ENCODE peak calls at places on chromosomes 2 and 18, in five cellular contexts. One of them, this sample, is unnamed.
A peak's percentile ranks its signal among the peaks of the same experiment; 100 is the strongest.

GRCh38 chr2:48624696-48625095 is 7.0 kb downstream of the GTF2A1L start:
- DNase-seq in NCI-H345: no peak
- DNase-seq in globus pallidus: no peak
- DNase-seq in body of pancreas: no peak
- DNase-seq in left cardiac atrium: no peak
- DNase-seq in this sample: no peak

GRCh38 chr2:169662744-169663143 is 31.5 kb downstream of the CFAP210 start:
- DNase-seq in body of pancreas: no peak
- DNase-seq in NCI-H345: no peak
- DNase-seq in left cardiac atrium: no peak
- DNase-seq in globus pallidus: no peak
- DNase-seq in this sample: no peak

GRCh38 chr2:157785866-157786662 is 90.1 kb downstream of the ACVR1 start:
- DNase-seq in body of pancreas: no peak
- DNase-seq in left cardiac atrium: no peak
- DNase-seq in NCI-H345: no peak
- DNase-seq in globus pallidus: no peak
- DNase-seq in this sample: no peak

GRCh38 chr2:70124983-70125480 is 37.8 kb downstream of the PCBP1 start:
- DNase-seq in left cardiac atrium: peak; percentile 72
- DNase-seq in globus pallidus: peak; percentile 80
- DNase-seq in NCI-H345: peak; percentile 65
- DNase-seq in body of pancreas: peak; percentile 66
- DNase-seq in this sample: no peak

GRCh38 chr2:222450021-222450420 is 25.7 kb downstream of the SGPP2 start:
- DNase-seq in body of pancreas: no peak
- DNase-seq in NCI-H345: no peak
- DNase-seq in globus pallidus: no peak
- DNase-seq in left cardiac atrium: no peak
- DNase-seq in this sample: no peak

GRCh38 chr2:145332210-145332609 is 812.3 kb upstream of the ZEB2 start:
- DNase-seq in NCI-H345: no peak
- DNase-seq in left cardiac atrium: no peak
- DNase-seq in globus pallidus: no peak
- DNase-seq in body of pancreas: no peak
- DNase-seq in this sample: no peak

GRCh38 chr2:96580771-96581170 is 44.2 kb downstream of the ARID5A start:
- DNase-seq in body of pancreas: no peak
- DNase-seq in globus pallidus: no peak
- DNase-seq in left cardiac atrium: no peak
- DNase-seq in NCI-H345: no peak
- DNase-seq in this sample: no peak

GRCh38 chr18:49561127-49561376 is 805 bp upstream of the LIPG start:
- DNase-seq in body of pancreas: no peak
- DNase-seq in globus pallidus: no peak
- DNase-seq in left cardiac atrium: no peak
- DNase-seq in NCI-H345: no peak
- DNase-seq in this sample: no peak

GRCh38 chr2:111160758-111161157 is 40.0 kb downstream of the BCL2L11 start:
- DNase-seq in body of pancreas: no peak
- DNase-seq in left cardiac atrium: no peak
- DNase-seq in globus pallidus: no peak
- DNase-seq in NCI-H345: no peak
- DNase-seq in this sample: peak; percentile 71

GRCh38 chr2:204776781-204777559 is 231.7 kb downstream of the PARD3B start:
- DNase-seq in NCI-H345: no peak
- DNase-seq in globus pallidus: no peak
- DNase-seq in body of pancreas: no peak
- DNase-seq in left cardiac atrium: no peak
- DNase-seq in this sample: peak; percentile 78

GRCh38 chr2:46389417-46389916 is 89.9 kb upstream of the TMEM247 start:
- DNase-seq in body of pancreas: no peak
- DNase-seq in left cardiac atrium: peak; percentile 51
- DNase-seq in NCI-H345: no peak
- DNase-seq in globus pallidus: no peak
- DNase-seq in this sample: no peak

GRCh38 chr2:113873867-113874266 is 16.0 kb upstream of the ACTR3 start:
- DNase-seq in body of pancreas: no peak
- DNase-seq in left cardiac atrium: no peak
- DNase-seq in NCI-H345: no peak
- DNase-seq in globus pallidus: no peak
- DNase-seq in this sample: no peak

GRCh38 chr2:238427435-238428162 is 872 bp downstream of the ASB1 start:
- DNase-seq in body of pancreas: peak; percentile 35
- DNase-seq in left cardiac atrium: peak; percentile 56
- DNase-seq in NCI-H345: no peak
- DNase-seq in globus pallidus: no peak
- DNase-seq in this sample: no peak

GRCh38 chr2:188852752-188853151 is 121.4 kb upstream of the COL3A1 start:
- DNase-seq in globus pallidus: no peak
- DNase-seq in left cardiac atrium: no peak
- DNase-seq in body of pancreas: no peak
- DNase-seq in NCI-H345: no peak
- DNase-seq in this sample: no peak

GRCh38 chr2:160917850-160918249 is 242.4 kb upstream of the TANK start:
- DNase-seq in body of pancreas: no peak
- DNase-seq in left cardiac atrium: no peak
- DNase-seq in globus pallidus: no peak
- DNase-seq in NCI-H345: no peak
- DNase-seq in this sample: no peak

GRCh38 chr2:200438251-200438650 is 71.6 kb downstream of the KCTD18 start:
- DNase-seq in NCI-H345: no peak
- DNase-seq in globus pallidus: no peak
- DNase-seq in left cardiac atrium: no peak
- DNase-seq in body of pancreas: no peak
- DNase-seq in this sample: no peak

GRCh38 chr2:37851428-37851827 is 73.7 kb upstream of the RMDN2 start:
- DNase-seq in NCI-H345: no peak
- DNase-seq in globus pallidus: no peak
- DNase-seq in left cardiac atrium: no peak
- DNase-seq in body of pancreas: no peak
- DNase-seq in this sample: no peak

This sample was measured in MG63.